ENCODE peak calls at places on chromosomes 1 and 21, in seven cellular contexts. S is left lung, K is astrocyte of the spinal cord, A is testis, C is ovary, F is AG10803, R is B cell. G is an unnamed sample.

GRCh38 chr1:238642231-238642630 is 744.1 kb upstream of the CHRM3 start:
- DNase-seq in S (no peak), K (peak), A (no peak), C (no peak), F (peak), R (no peak), G (no peak)

GRCh38 chr1:47431534-47431933 is 6.3 kb upstream of the FOXD2 start:
- DNase-seq in S (no peak), K (peak), A (no peak), C (no peak), F (peak), R (no peak), G (no peak)

GRCh38 chr1:102550729-102551384 is 554.1 kb upstream of the OLFM3 start:
- DNase-seq in S (no peak), K (peak), A (peak), C (no peak), F (peak), R (no peak), G (no peak)

GRCh38 chr1:12067900-12068821 is 5.1 kb downstream of the TNFRSF8 start:
- DNase-seq in S (peak), K (peak), A (no peak), C (no peak), F (peak), R (no peak), G (no peak)

GRCh38 chr1:78703806-78704205 is 54.2 kb downstream of the IFI44 start:
- DNase-seq in S (no peak), K (peak), A (no peak), C (no peak), F (peak), R (no peak), G (no peak)

GRCh38 chr1:171506525-171507304 is 21.4 kb downstream of the PRRC2C start:
- DNase-seq in S (no peak), K (peak), A (no peak), C (no peak), F (no peak), R (no peak), G (no peak)

GRCh38 chr1:56339093-56339492 is 240.3 kb downstream of the PLPP3 start:
- DNase-seq in S (no peak), K (no peak), A (no peak), C (no peak), F (no peak), R (no peak), G (no peak)

GRCh38 chr1:172144445-172145060 is 275.9 kb upstream of the C1orf105 start:
- DNase-seq in S (peak), K (peak), A (peak), C (peak), F (peak), R (no peak), G (no peak)

GRCh38 chr1:226600254-226600653 is 51.7 kb downstream of the STUM start:
- DNase-seq in S (no peak), K (no peak), A (no peak), C (peak), F (no peak), R (no peak), G (no peak)

GRCh38 chr1:59631561-59631960 is 183.2 kb upstream of the HOOK1 start:
- DNase-seq in S (no peak), K (no peak), A (no peak), C (no peak), F (no peak), R (no peak), G (no peak)

GRCh38 chr21:25735895-25736597 is 1.3 kb downstream of the GABPA start:
- DNase-seq in S (no peak), K (peak), A (no peak), C (no peak), F (peak), R (no peak), G (no peak)

GRCh38 chr1:230103341-230104173 is 36.5 kb downstream of the GALNT2 start:
- DNase-seq in S (no peak), K (peak), A (no peak), C (no peak), F (peak), R (no peak), G (no peak)

GRCh38 chr1:43510621-43511020 is 20.1 kb upstream of the PTPRF start:
- DNase-seq in S (no peak), K (no peak), A (no peak), C (no peak), F (no peak), R (no peak), G (no peak)

GRCh38 chr1:203440780-203441179 is 34.8 kb upstream of the PRELP start:
- DNase-seq in S (peak), K (peak), A (peak), C (peak), F (peak), R (peak), G (no peak)

GRCh38 chr1:89887270-89887669 is 66.4 kb downstream of the LRRC8D start:
- DNase-seq in S (no peak), K (no peak), A (no peak), C (no peak), F (peak), R (no peak), G (no peak)

GRCh38 chr1:206754011-206754410 is 16.6 kb upstream of the IL19 start:
- DNase-seq in S (no peak), K (no peak), A (no peak), C (no peak), F (peak), R (no peak), G (no peak)

GRCh38 chr1:84996846-84997666 is at the start of gene MCOLN2:
- DNase-seq in S (peak), K (no peak), A (peak), C (peak), F (peak), R (peak), G (no peak)

GRCh38 chr1:5992814-5993552 is 758 bp upstream of the NPHP4 start:
- DNase-seq in S (no peak), K (no peak), A (no peak), C (no peak), F (no peak), R (peak), G (no peak)

GRCh38 chr1:163085041-163085903 is 16.1 kb downstream of the RGS4 start:
- DNase-seq in S (no peak), K (no peak), A (no peak), C (no peak), F (peak), R (no peak), G (no peak)

GRCh38 chr1:220119043-220119512 is 25.1 kb downstream of the IARS2 start:
- DNase-seq in S (no peak), K (no peak), A (no peak), C (no peak), F (no peak), R (no peak), G (no peak)

GRCh38 chr1:32364836-32365235 is 2.5 kb downstream of the TSSK3 start:
- DNase-seq in S (no peak), K (no peak), A (no peak), C (peak), F (no peak), R (no peak), G (no peak)
- TF ChIP-seq CTCF in S (no peak), K (no peak), A (no peak), C (no peak), F (no peak), R (no peak), G (no peak)

DNA sequence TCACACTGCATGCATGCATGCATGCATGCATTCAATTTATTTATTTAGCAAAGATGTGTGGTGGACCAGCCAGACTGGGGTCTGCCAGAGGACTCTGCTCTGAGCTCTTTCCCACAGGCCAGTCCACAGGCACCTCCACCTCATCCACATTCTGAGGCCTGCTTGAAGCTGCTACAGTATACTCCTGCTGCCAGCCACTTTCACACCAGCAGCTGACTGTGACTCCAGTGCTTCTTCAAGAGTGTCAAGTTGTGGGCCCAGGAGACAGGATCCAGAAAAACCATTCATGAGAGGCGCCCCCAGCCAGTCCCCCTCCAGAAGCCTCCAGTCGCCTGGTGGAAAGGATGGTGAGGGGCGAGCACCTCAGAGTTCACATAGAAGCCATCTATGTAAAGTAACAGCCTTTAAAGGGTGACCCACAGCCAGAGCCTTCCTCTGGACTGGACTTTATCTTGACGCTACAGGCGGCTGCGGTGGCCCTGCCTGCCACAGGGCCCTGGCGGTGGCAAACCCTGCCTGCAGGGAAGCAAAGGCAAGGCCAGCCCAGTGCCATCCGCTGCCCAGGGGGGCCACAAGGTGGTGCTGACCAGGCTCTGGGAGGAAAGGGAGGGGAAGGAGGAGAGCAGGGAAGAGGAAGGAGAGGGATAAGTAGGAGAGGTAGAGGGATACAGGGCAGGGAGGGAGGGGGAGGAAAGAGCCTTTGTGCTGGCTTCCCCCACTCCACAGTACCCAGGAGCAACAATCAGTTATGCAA is 30.7 kb downstream of the SSBP3 start:
- DNase-seq in S (no peak), K (no peak), A (no peak), C (no peak), F (no peak), R (no peak), G (no peak)
- TF ChIP-seq CTCF in S (no peak), K (no peak), A (no peak), C (no peak), F (peak), R (no peak), G (no peak)

GRCh38 chr21:30269803-30270530 is 12.8 kb downstream of the KRTAP24-1 start:
- DNase-seq in S (no peak), K (no peak), A (no peak), C (no peak), F (no peak), R (no peak), G (no peak)

GRCh38 chr21:30268608-30269197 is 14.0 kb downstream of the KRTAP24-1 start:
- DNase-seq in S (no peak), K (no peak), A (no peak), C (no peak), F (no peak), R (no peak), G (no peak)
- TF ChIP-seq CTCF in S (no peak), K (peak), A (no peak), C (no peak), F (no peak), R (no peak), G (no peak)

GRCh38 chr1:153617677-153618076 is 1.6 kb upstream of the S100A14 start:
- DNase-seq in S (peak), K (peak), A (no peak), C (peak), F (peak), R (peak), G (peak)
- TF ChIP-seq CTCF in S (peak), K (peak), A (no peak), C (no peak), F (peak), R (no peak), G (peak)

GRCh38 chr1:177817969-177818872 is 151.6 kb downstream of the SEC16B start:
- DNase-seq in S (no peak), K (no peak), A (no peak), C (no peak), F (no peak), R (no peak), G (no peak)
- TF ChIP-seq CTCF in S (no peak), K (no peak), A (no peak), C (no peak), F (no peak), R (no peak), G (no peak)

GRCh38 chr1:184021666-184022198 is 15.8 kb downstream of the COLGALT2 start:
- DNase-seq in S (no peak), K (no peak), A (no peak), C (no peak), F (no peak), R (no peak), G (no peak)
- TF ChIP-seq CTCF in S (no peak), K (no peak), A (no peak), C (no peak), F (no peak), R (no peak), G (no peak)

GRCh38 chr1:9466780-9467755 is 72.2 kb upstream of the SLC25A33 start:
- DNase-seq in S (peak), K (no peak), A (peak), C (peak), F (peak), R (no peak), G (no peak)
- TF ChIP-seq CTCF in S (no peak), K (no peak), A (no peak), C (no peak), F (no peak), R (no peak), G (no peak)

GRCh38 chr1:113073457-113073950 is 506 bp downstream of the LRIG2 start:
- DNase-seq in S (peak), K (peak), A (peak), C (no peak), F (peak), R (no peak), G (no peak)

GRCh38 chr1:113074237-113074636 is 1.2 kb downstream of the LRIG2 start:
- DNase-seq in S (no peak), K (peak), A (no peak), C (no peak), F (peak), R (peak), G (no peak)

GRCh38 chr1:113072757-113073456 is at the start of gene LRIG2:
- DNase-seq in S (peak), K (peak), A (peak), C (peak), F (peak), R (peak), G (peak)

DNA sequence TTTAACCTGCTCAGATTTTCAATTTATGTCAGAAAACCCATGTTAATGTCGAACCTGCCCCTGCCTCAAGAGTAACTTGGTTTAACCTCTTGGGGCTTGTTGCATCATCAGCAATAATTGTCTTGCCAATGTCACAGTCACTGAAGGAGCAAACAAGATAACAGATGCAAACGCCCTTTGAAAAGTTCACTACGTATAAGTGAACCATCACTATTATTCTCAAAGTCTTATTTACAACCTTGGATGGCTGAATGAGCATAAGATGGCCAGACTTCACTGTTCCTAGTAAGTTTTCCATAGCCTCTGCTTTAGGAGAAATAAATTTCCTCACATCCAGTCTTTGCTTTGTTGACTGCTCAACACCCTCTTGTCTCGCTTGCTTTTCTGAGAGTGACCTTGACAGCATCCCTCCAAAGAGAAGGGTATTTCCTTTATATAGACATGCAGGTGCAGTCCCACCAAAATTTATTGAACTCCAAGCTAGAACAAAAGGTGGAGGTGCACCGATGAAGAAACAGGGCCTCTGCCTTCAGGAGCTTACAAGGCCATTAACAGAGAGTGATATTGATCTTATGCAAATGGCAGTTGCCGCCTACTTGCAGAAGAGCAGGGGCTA is 749 bp upstream of the LRIG2 start:
- DNase-seq in S (no peak), K (no peak), A (no peak), C (no peak), F (no peak), R (no peak), G (no peak)
- TF ChIP-seq CTCF in S (no peak), K (no peak), A (no peak), C (no peak), F (no peak), R (no peak), G (no peak)